ENCODE peak calls at places on chromosomes 2 and 18, in four cellular contexts. R, P, H and D are unnamed samples.

GRCh38 chr2:28199995-28200394 is 192.7 kb upstream of the FOSL2 start:
- DNase-seq in P (no peak), R (no peak), H (no peak), D (no peak)

GRCh38 chr2:197799072-197799471 is 5.3 kb upstream of the PLCL1 start:
- DNase-seq in R (no peak), P (no peak), H (no peak), D (peak; percentile 64)

GRCh38 chr18:70374154-70374553 is 85.3 kb downstream of the SOCS6 start:
- DNase-seq in R (no peak), H (peak; percentile 55), P (no peak), D (no peak)

GRCh38 chr2:121527009-121527682 is 3.5 kb upstream of the RNU4ATAC start:
- DNase-seq in P (no peak), R (no peak), H (no peak), D (no peak)

GRCh38 chr2:38146302-38146916 is 70.5 kb upstream of the CYP1B1 start:
- DNase-seq in H (peak; percentile 65), P (peak; percentile 70), R (peak; percentile 59), D (peak; percentile 31)

GRCh38 chr2:100747996-100748615 is 71.8 kb upstream of the NPAS2 start:
- DNase-seq in R (no peak), P (no peak), H (no peak), D (no peak)

GRCh38 chr2:19274439-19274838 is 84.0 kb downstream of the OSR1 start:
- DNase-seq in P (no peak), H (no peak), R (no peak), D (no peak)

GRCh38 chr18:42446195-42446594 is 491.2 kb downstream of the PIK3C3 start:
- DNase-seq in P (no peak), H (no peak), R (no peak), D (peak; percentile 11)

GRCh38 chr2:73938761-73939352 is 12.2 kb downstream of the DGUOK start:
- DNase-seq in H (no peak), R (no peak), P (no peak), D (no peak)

GRCh38 chr18:40006553-40007073 is 1948.4 kb upstream of the PIK3C3 start:
- DNase-seq in R (no peak), P (no peak), H (no peak), D (peak; percentile 53)

GRCh38 chr2:85433511-85434089 is 15.1 kb downstream of the SH2D6 start:
- DNase-seq in P (peak; percentile 93), H (peak; percentile 55), R (peak; percentile 70), D (peak; percentile 99)

GRCh38 chr2:26712486-26713465 is 20.3 kb downstream of the KCNK3 start:
- DNase-seq in R (no peak), P (peak; percentile 49), H (no peak), D (peak; percentile 69)

GRCh38 chr2:64401501-64401880 is 52.5 kb upstream of the LGALSL start:
- DNase-seq in P (no peak), R (no peak), H (no peak), D (no peak)

GRCh38 chr18:52339891-52340371 is at the start of gene DCC:
- DNase-seq in P (no peak), H (peak; percentile 77), R (no peak), D (peak; percentile 35)

GRCh38 chr2:66565291-66565690 is 130.4 kb downstream of the MEIS1 start:
- DNase-seq in R (no peak), P (no peak), H (no peak), D (no peak)

GRCh38 chr2:178908810-178909209 is 101.6 kb upstream of the TTN start:
- DNase-seq in H (no peak), R (no peak), P (no peak), D (peak; percentile 95)

GRCh38 chr2:66575625-66576371 is 140.9 kb downstream of the MEIS1 start:
- DNase-seq in H (no peak), P (peak; percentile 70), R (peak; percentile 53), D (peak; percentile 28)

GRCh38 chr2:11580697-11581096 is 46.9 kb downstream of the GREB1 start:
- DNase-seq in R (no peak), P (no peak), H (no peak), D (no peak)

GRCh38 chr18:76212958-76213357 is 282.1 kb downstream of the ZNF516 start:
- DNase-seq in H (no peak), P (no peak), R (no peak), D (no peak)

GRCh38 chr2:37579314-37579713 is 92.1 kb downstream of the CDC42EP3 start:
- DNase-seq in H (no peak), R (no peak), P (no peak), D (no peak)

GRCh38 chr2:199463708-199464613 is 6.2 kb upstream of the SATB2 start:
- DNase-seq in H (no peak), R (no peak), P (peak; percentile 49), D (no peak)

GRCh38 chr2:2812117-2812516 is 481.0 kb upstream of the MYT1L start:
- DNase-seq in R (no peak), P (no peak), H (no peak), D (no peak)

GRCh38 chr2:23745726-23746105 is 181.2 kb downstream of the ATAD2B start:
- DNase-seq in R (no peak), P (no peak), H (peak; percentile 9), D (peak; percentile 87)

GRCh38 chr18:43665239-43665788 is 388.0 kb upstream of the SYT4 start:
- DNase-seq in P (no peak), H (no peak), R (no peak), D (no peak)

GRCh38 chr2:68837861-68838341 is 33.3 kb downstream of the BMP10 start:
- DNase-seq in P (no peak), H (no peak), R (no peak), D (no peak)

GRCh38 chr18:8952796-8953760 is 149.4 kb upstream of the NDUFV2 start:
- DNase-seq in H (no peak), P (no peak), R (no peak), D (no peak)

GRCh38 chr2:46506131-46506706 is 26.9 kb downstream of the TMEM247 start:
- DNase-seq in R (no peak), H (no peak), P (no peak), D (no peak)

GRCh38 chr2:234245945-234246344 is 195.4 kb downstream of the SPP2 start:
- DNase-seq in H (peak; percentile 79), R (no peak), P (no peak), D (peak; percentile 83)

GRCh38 chr2:240391111-240392051 is 44.1 kb upstream of the GPC1 start:
- DNase-seq in H (no peak), R (peak; percentile 31), P (no peak), D (no peak)

GRCh38 chr18:3454365-3455089 is 4.6 kb downstream of the TGIF1 start:
- DNase-seq in R (no peak), P (no peak), H (peak; percentile 80), D (peak; percentile 64)

GRCh38 chr2:7041421-7041820 is 124.2 kb downstream of the RNF144A start:
- DNase-seq in R (no peak), H (no peak), P (no peak), D (no peak)

GRCh38 chr2:85308951-85309555 is 18.7 kb downstream of the TGOLN2 start:
- DNase-seq in H (no peak), P (peak; percentile 90), R (peak; percentile 63), D (peak; percentile 82)

GRCh38 chr2:121810959-121811853 is 55.8 kb downstream of the TSN start:
- DNase-seq in P (peak; percentile 83), H (peak; percentile 53), R (no peak), D (peak; percentile 58)

GRCh38 chr2:176583530-176584101 is 314.4 kb downstream of the MTX2 start:
- DNase-seq in R (no peak), H (peak; percentile 56), P (no peak), D (no peak)

GRCh38 chr2:96878796-96879544 is 9.1 kb upstream of the SEMA4C start:
- DNase-seq in H (no peak), R (no peak), P (no peak), D (no peak)
- H3K9me3 ChIP-seq in H (no peaks in the 10 kb centered on the region), R (no peaks in the 10 kb centered on the region), P (no peaks in the 10 kb centered on the region), D (no peaks in the 10 kb centered on the region)

GRCh38 chr2:238869293-238870124 is 21.6 kb downstream of the TWIST2 start:
- DNase-seq in P (no peak), R (no peak), H (peak; percentile 76), D (no peak)
- H3K4me1 ChIP-seq in P (no peaks in the 10 kb centered on the region), R (peaks cover 48% of the 10 kb centered on the region), H (peaks cover 55% of the 10 kb centered on the region), D (peaks cover 17% of the 10 kb centered on the region)

GRCh38 chr18:49922228-49922627 is 108.9 kb upstream of the ACAA2 start:
- DNase-seq in H (no peak), P (no peak), R (no peak), D (no peak)

GRCh38 chr18:49921278-49922037 is 108.1 kb upstream of the ACAA2 start:
- DNase-seq in P (no peak), H (no peak), R (no peak), D (no peak)

GRCh38 chr18:49917742-49918141 is 104.4 kb upstream of the ACAA2 start:
- DNase-seq in H (no peak), P (no peak), R (no peak), D (no peak)

GRCh38 chr18:49924293-49924983 is 111.1 kb upstream of the ACAA2 start:
- DNase-seq in P (no peak), H (no peak), R (no peak), D (no peak)

DNA sequence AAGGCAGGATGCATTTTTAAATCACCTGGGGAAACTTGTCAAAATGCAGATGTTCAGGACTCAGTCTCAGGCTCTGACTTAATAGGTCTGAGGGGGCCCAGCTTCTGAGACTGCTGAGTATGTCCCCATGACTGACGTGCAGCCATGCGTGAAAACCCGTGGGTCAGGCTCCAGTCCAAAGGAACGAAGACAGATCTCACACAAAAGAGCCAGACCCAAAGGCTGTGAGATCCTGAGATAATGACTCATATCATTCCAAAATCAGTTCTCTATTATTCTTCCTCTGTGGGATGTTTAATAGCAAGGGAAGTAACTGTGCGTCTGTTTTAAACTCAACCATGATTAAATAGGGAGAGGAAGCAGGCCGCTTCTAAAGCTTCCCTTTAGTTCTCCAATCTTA is 107.4 kb upstream of the ACAA2 start:
- DNase-seq in P (no peak), H (no peak), R (no peak), D (no peak)
- H3K27ac ChIP-seq in P (no peak overlapping the region), H (no peak overlapping the region), R (no peak overlapping the region), D (no peak overlapping the region)

GRCh38 chr2:150335596-150335995 is 151.9 kb downstream of the RND3 start:
- DNase-seq in P (no peak), R (no peak), H (no peak), D (no peak)
- H3K9me3 ChIP-seq in P (no peaks in the 10 kb centered on the region), R (no peaks in the 10 kb centered on the region), H (no peaks in the 10 kb centered on the region), D (no peaks in the 10 kb centered on the region)

GRCh38 chr2:215428060-215428910 is 7.6 kb downstream of the FN1 start:
- DNase-seq in P (no peak), H (no peak), R (no peak), D (no peak)

GRCh38 chr2:215430528-215431187 is 5.2 kb downstream of the FN1 start:
- DNase-seq in P (no peak), H (no peak), R (no peak), D (no peak)

GRCh38 chr2:215431290-215431689 is 4.6 kb downstream of the FN1 start:
- DNase-seq in R (no peak), P (no peak), H (no peak), D (no peak)

GRCh38 chr2:215427585-215427984 is 8.3 kb downstream of the FN1 start:
- DNase-seq in R (no peak), P (no peak), H (no peak), D (no peak)

DNA sequence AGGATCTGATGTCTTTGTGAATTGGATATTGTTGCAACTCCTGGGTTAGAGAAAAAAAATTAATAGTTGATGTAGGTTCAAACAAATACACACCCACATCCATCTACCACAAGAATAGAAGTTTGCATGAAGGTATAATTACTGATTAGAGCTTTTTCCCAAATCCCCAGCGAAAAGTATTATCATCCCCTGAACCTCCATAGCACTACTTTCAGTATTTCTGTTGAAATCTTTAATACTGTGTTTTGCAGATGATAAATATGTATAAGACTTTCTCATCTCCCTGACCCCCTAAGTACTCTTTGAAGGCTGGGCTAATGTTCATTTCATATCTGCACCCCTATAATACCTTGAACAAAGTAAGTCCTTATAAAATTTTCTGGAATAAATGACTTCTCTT is 6.4 kb downstream of the FN1 start:
- DNase-seq in H (no peak), P (no peak), R (no peak), D (no peak)
- H3K4me1 ChIP-seq in H (peaks cover 41% of the 10 kb centered on the region), P (no peaks in the 10 kb centered on the region), R (peaks cover 15% of the 10 kb centered on the region), D (no peaks in the 10 kb centered on the region)